ENCODE peak calls at places on chromosomes 13 and 19, in four cellular contexts. One of them, this sample, is unnamed.

GRCh38 chr13:60282708-60283107 is 114.3 kb upstream of the TDRD3 start:
- DNase-seq in epithelial cell of esophagus: no peak
- DNase-seq in lung: no peak
- DNase-seq in kidney epithelial cell: no peak
- DNase-seq in this sample: no peak

GRCh38 chr19:34963531-34964406 is at the start of gene ZNF792:
- DNase-seq in epithelial cell of esophagus: peak
- DNase-seq in lung: peak
- DNase-seq in kidney epithelial cell: no peak
- DNase-seq in this sample: no peak

GRCh38 chr19:5430237-5430636 is 25.0 kb upstream of the ZNRF4 start:
- DNase-seq in epithelial cell of esophagus: no peak
- DNase-seq in lung: no peak
- DNase-seq in kidney epithelial cell: no peak
- DNase-seq in this sample: no peak

GRCh38 chr19:55901369-55902079 is 30.6 kb downstream of the NLRP13 start:
- DNase-seq in epithelial cell of esophagus: no peak
- DNase-seq in lung: no peak
- DNase-seq in kidney epithelial cell: no peak
- DNase-seq in this sample: no peak

GRCh38 chr19:15991602-15992001 is 42.8 kb downstream of the OR10H4 start:
- DNase-seq in epithelial cell of esophagus: no peak
- DNase-seq in lung: no peak
- DNase-seq in kidney epithelial cell: no peak
- DNase-seq in this sample: no peak

GRCh38 chr13:113815151-113816058 is 48.5 kb downstream of the GAS6 start:
- DNase-seq in epithelial cell of esophagus: no peak
- DNase-seq in lung: no peak
- DNase-seq in kidney epithelial cell: no peak
- DNase-seq in this sample: no peak

GRCh38 chr13:75771818-75772217 is 135.7 kb downstream of the LMO7 start:
- DNase-seq in epithelial cell of esophagus: peak
- DNase-seq in lung: no peak
- DNase-seq in kidney epithelial cell: peak
- DNase-seq in this sample: no peak

GRCh38 chr13:67574320-67575233 is 344.4 kb upstream of the PCDH9 start:
- DNase-seq in epithelial cell of esophagus: peak
- DNase-seq in lung: no peak
- DNase-seq in kidney epithelial cell: no peak
- DNase-seq in this sample: no peak

GRCh38 chr19:49851456-49852259 is 699 bp downstream of the PTOV1 start:
- DNase-seq in epithelial cell of esophagus: peak
- DNase-seq in lung: no peak
- DNase-seq in kidney epithelial cell: no peak
- DNase-seq in this sample: no peak

GRCh38 chr19:43575156-43575950 is at the start of the genes PINLYP and XRCC1:
- DNase-seq in epithelial cell of esophagus: peak
- DNase-seq in lung: peak
- DNase-seq in kidney epithelial cell: peak
- DNase-seq in this sample: peak

GRCh38 chr19:4149518-4150288 is 3.7 kb upstream of the CREB3L3 start:
- DNase-seq in epithelial cell of esophagus: no peak
- DNase-seq in lung: no peak
- DNase-seq in kidney epithelial cell: no peak
- DNase-seq in this sample: no peak

GRCh38 chr19:18946918-18947317 is 5.9 kb upstream of the HOMER3 start:
- DNase-seq in epithelial cell of esophagus: no peak
- DNase-seq in lung: no peak
- DNase-seq in kidney epithelial cell: no peak
- DNase-seq in this sample: no peak

GRCh38 chr19:48413879-48414623 is 20.6 kb downstream of the GRIN2D start:
- DNase-seq in epithelial cell of esophagus: no peak
- DNase-seq in lung: no peak
- DNase-seq in kidney epithelial cell: no peak
- DNase-seq in this sample: no peak

GRCh38 chr19:17602217-17602616 is 46.8 kb downstream of the COLGALT1 start:
- DNase-seq in epithelial cell of esophagus: no peak
- DNase-seq in lung: no peak
- DNase-seq in kidney epithelial cell: no peak
- DNase-seq in this sample: no peak

GRCh38 chr19:5943623-5944022 is 29.6 kb downstream of the CAPS start:
- DNase-seq in epithelial cell of esophagus: no peak
- DNase-seq in lung: no peak
- DNase-seq in kidney epithelial cell: no peak
- DNase-seq in this sample: no peak

GRCh38 chr19:9819590-9819898 is 665 bp upstream of the FBXL12 start:
- DNase-seq in epithelial cell of esophagus: no peak
- DNase-seq in lung: no peak
- DNase-seq in kidney epithelial cell: no peak
- DNase-seq in this sample: no peak

GRCh38 chr13:100694722-100695644 is 20.4 kb upstream of the TMTC4 start:
- DNase-seq in epithelial cell of esophagus: peak
- DNase-seq in lung: no peak
- DNase-seq in kidney epithelial cell: peak
- DNase-seq in this sample: no peak

GRCh38 chr19:35309481-35310279 is 17.7 kb downstream of the MAG start:
- DNase-seq in epithelial cell of esophagus: no peak
- DNase-seq in lung: peak
- DNase-seq in kidney epithelial cell: peak
- DNase-seq in this sample: no peak

GRCh38 chr13:79525458-79525857 is 44.5 kb downstream of the NDFIP2 start:
- DNase-seq in epithelial cell of esophagus: peak
- DNase-seq in lung: no peak
- DNase-seq in kidney epithelial cell: peak
- DNase-seq in this sample: no peak

GRCh38 chr19:54179921-54180452 is 7.0 kb upstream of the TMC4 start:
- DNase-seq in epithelial cell of esophagus: peak
- DNase-seq in lung: no peak
- DNase-seq in kidney epithelial cell: peak
- DNase-seq in this sample: no peak

GRCh38 chr13:97125810-97126738 is 96.1 kb upstream of the MBNL2 start:
- DNase-seq in epithelial cell of esophagus: peak
- DNase-seq in lung: peak
- DNase-seq in kidney epithelial cell: no peak
- DNase-seq in this sample: no peak

GRCh38 chr19:17753976-17754375 is 2.7 kb downstream of the FCHO1 start:
- DNase-seq in epithelial cell of esophagus: no peak
- DNase-seq in lung: no peak
- DNase-seq in kidney epithelial cell: no peak
- DNase-seq in this sample: no peak

GRCh38 chr13:107753286-107753685 is 462.1 kb downstream of the LIG4 start:
- DNase-seq in epithelial cell of esophagus: no peak
- DNase-seq in lung: no peak
- DNase-seq in kidney epithelial cell: no peak
- DNase-seq in this sample: no peak

GRCh38 chr13:53782400-53783030 is 753.9 kb downstream of the OLFM4 start:
- DNase-seq in epithelial cell of esophagus: peak
- DNase-seq in lung: no peak
- DNase-seq in kidney epithelial cell: peak
- DNase-seq in this sample: no peak

GRCh38 chr13:108902557-108903155 is 273.2 kb downstream of the MYO16 start:
- DNase-seq in epithelial cell of esophagus: peak
- DNase-seq in lung: no peak
- DNase-seq in kidney epithelial cell: no peak
- DNase-seq in this sample: no peak

GRCh38 chr13:41409611-41410010 is 47.7 kb upstream of the RGCC start:
- DNase-seq in epithelial cell of esophagus: no peak
- DNase-seq in lung: no peak
- DNase-seq in kidney epithelial cell: no peak
- DNase-seq in this sample: no peak

GRCh38 chr13:111210488-111210887 is 95.4 kb downstream of the ARHGEF7 start:
- DNase-seq in epithelial cell of esophagus: peak
- DNase-seq in lung: peak
- DNase-seq in kidney epithelial cell: peak
- DNase-seq in this sample: peak
- H3K4me3 ChIP-seq in epithelial cell of esophagus: no peak
- H3K4me3 ChIP-seq in lung: no peak
- H3K4me3 ChIP-seq in kidney epithelial cell: no peak
- H3K4me3 ChIP-seq in this sample: peak

DNA sequence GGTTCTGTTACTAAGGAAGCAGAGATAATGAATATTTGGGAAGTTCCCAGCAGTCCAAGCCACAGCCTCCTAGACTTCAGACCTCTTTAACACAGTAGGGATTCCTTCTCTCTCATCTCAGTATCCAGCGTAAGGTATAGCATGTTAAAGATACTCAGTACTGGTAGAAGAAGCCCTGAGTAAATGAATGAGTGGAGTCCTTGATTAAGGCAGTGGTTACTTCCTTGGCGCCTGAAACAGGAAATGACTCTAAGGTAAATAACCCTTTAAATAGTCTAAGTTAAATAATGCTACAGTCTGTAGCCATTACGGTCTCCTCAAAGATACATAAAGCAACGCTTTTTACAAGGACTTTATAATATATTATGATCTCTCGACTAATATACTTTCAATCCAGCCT is 650.8 kb upstream of the MIR17HG start:
- DNase-seq in epithelial cell of esophagus: peak
- DNase-seq in lung: no peak
- DNase-seq in kidney epithelial cell: no peak
- DNase-seq in this sample: no peak
- TF ChIP-seq CTCF in epithelial cell of esophagus: no peak
- TF ChIP-seq CTCF in lung: no peak
- TF ChIP-seq CTCF in kidney epithelial cell: no peak
- TF ChIP-seq CTCF in this sample: no peak

GRCh38 chr13:30119476-30119875 is 187.9 kb downstream of the KATNAL1 start:
- DNase-seq in epithelial cell of esophagus: peak
- DNase-seq in lung: no peak
- DNase-seq in kidney epithelial cell: peak
- DNase-seq in this sample: peak
- H3K4me3 ChIP-seq in epithelial cell of esophagus: no peak
- H3K4me3 ChIP-seq in lung: no peak
- H3K4me3 ChIP-seq in kidney epithelial cell: no peak
- H3K4me3 ChIP-seq in this sample: no peak

DNA sequence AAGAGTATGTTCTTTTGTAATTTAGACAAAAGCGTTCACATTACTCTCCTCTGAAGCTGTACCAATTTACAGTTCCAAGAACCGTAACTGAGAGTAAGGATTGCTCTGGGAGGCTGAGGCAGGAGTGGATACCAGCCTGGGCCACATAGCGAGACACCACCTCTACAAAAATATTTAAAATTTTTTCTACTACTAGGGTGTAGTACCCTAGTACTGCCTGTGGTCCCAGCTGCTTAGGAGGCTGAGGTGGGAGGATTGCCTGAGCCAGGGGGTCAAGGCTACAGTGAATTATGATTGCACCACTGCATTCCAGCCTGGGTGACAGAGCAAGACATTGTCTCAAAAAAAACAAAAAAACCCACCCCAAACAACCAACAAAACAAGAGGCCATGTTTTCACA is 12.1 kb upstream of the CYP2A6 start:
- DNase-seq in epithelial cell of esophagus: no peak
- DNase-seq in lung: no peak
- DNase-seq in kidney epithelial cell: no peak
- DNase-seq in this sample: no peak
- TF ChIP-seq CTCF in epithelial cell of esophagus: no peak
- TF ChIP-seq CTCF in lung: no peak
- TF ChIP-seq CTCF in kidney epithelial cell: no peak
- TF ChIP-seq CTCF in this sample: peak